ENCODE peak calls at places on chromosomes 12 and 14, in eight cellular contexts. I is fibroblast of mammary gland, N is foreskin fibroblast, R is transverse colon, M is IMR-90, Q is endothelial cell of umbilical vein, Z is Peyer's patch, J is kidney. U is an unnamed sample.
A peak's percentile ranks its signal among the peaks of the same experiment; 100 is the strongest.

GRCh38 chr14:21185506-21185905 is 29.6 kb upstream of the OR5AU1 start:
- DNase-seq in M (no peak), I (no peak), Z (no peak), N (no peak), J (no peak), R (no peak), Q (no peak), U (peak; percentile 77)

GRCh38 chr14:89672636-89673279 is 255.7 kb upstream of the FOXN3 start:
- DNase-seq in R (peak; percentile 70), J (no peak), M (no peak), N (no peak), Q (no peak), I (no peak), Z (peak; percentile 71), U (peak; percentile 29)

GRCh38 chr14:51093371-51094281 is 1.3 kb downstream of the TRIM9 start:
- DNase-seq in I (no peak), R (peak; percentile 54), J (peak; percentile 75), Q (no peak), N (no peak), M (no peak), Z (peak; percentile 51), U (no peak)

GRCh38 chr12:9810721-9811120 is 16.6 kb upstream of the KLRF1 start:
- DNase-seq in Z (no peak), Q (no peak), R (no peak), M (no peak), J (no peak), N (peak; percentile 20), I (peak; percentile 68), U (no peak)

GRCh38 chr14:70789361-70789760 is 20.0 kb downstream of the MAP3K9 start:
- DNase-seq in R (no peak), I (peak; percentile 53), Z (no peak), J (no peak), Q (no peak), M (peak; percentile 70), N (peak; percentile 62), U (peak; percentile 34)

GRCh38 chr12:1579626-1580025 is 14.8 kb downstream of the FBXL14 start:
- DNase-seq in M (peak; percentile 78), I (no peak), R (no peak), Q (no peak), J (no peak), N (no peak), Z (no peak), U (peak; percentile 33)

GRCh38 chr12:15700595-15700994 is 88.6 kb downstream of the EPS8 start:
- DNase-seq in J (no peak), R (no peak), N (peak; percentile 80), I (peak; percentile 96), Q (peak; percentile 93), Z (no peak), M (peak; percentile 95), U (peak; percentile 94)

GRCh38 chr14:37903561-37904191 is 304.0 kb upstream of the SSTR1 start:
- DNase-seq in Z (no peak), N (peak; percentile 31), R (no peak), Q (peak; percentile 64), I (peak; percentile 71), M (peak; percentile 59), J (no peak), U (peak; percentile 70)

DNA sequence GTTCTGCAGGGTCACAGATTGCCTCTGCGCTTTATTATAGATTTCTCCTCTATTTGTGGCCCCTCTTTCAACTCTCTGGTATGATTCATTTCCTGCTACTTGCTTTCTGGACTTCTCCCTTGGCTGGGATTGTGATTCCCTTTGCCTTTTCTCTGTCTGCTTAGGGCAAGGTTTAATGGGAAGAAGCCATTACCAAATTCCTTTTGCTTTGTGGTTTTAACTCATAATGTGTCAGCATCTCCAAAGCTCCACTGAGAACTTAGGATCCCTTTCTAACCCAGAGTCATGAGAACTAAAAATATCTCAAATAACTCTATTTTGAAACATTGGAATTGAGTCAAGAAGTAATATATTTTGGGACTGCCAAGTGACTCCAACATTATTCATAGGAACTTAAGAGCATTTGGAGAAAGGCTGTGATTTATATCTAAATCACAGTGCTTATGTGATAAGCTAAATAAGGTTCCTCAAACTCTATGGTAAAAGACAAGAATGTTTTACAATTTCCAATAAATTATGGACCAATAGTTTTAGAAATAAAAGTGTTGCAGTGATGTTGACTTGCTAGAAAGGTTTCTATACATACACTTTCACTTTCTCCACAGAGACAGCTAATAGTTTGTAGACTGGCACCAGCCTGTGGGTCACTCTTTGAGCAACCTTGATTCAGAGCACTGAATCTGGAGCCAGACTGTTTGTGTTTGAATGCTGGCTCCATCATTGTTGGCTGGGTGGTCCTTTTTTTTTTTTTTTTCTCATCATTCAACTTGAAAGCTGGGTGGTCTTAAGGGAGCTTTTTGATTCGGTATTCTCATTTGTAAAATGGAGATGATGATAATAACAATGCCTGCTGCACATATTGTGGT is 93.9 kb downstream of the DACT1 start:
- DNase-seq in N (peak; percentile 95), R (no peak), Z (no peak), J (no peak), I (peak; percentile 100), M (peak; percentile 99), Q (peak; percentile 76), U (peak; percentile 97)
- H3K4me3 ChIP-seq in N (no peak overlapping the region), R (no peak overlapping the region), Z (no peak overlapping the region), J (no peak overlapping the region), I (no peak overlapping the region), M (no peak overlapping the region), Q (no peak overlapping the region), U (no peak overlapping the region)

DNA sequence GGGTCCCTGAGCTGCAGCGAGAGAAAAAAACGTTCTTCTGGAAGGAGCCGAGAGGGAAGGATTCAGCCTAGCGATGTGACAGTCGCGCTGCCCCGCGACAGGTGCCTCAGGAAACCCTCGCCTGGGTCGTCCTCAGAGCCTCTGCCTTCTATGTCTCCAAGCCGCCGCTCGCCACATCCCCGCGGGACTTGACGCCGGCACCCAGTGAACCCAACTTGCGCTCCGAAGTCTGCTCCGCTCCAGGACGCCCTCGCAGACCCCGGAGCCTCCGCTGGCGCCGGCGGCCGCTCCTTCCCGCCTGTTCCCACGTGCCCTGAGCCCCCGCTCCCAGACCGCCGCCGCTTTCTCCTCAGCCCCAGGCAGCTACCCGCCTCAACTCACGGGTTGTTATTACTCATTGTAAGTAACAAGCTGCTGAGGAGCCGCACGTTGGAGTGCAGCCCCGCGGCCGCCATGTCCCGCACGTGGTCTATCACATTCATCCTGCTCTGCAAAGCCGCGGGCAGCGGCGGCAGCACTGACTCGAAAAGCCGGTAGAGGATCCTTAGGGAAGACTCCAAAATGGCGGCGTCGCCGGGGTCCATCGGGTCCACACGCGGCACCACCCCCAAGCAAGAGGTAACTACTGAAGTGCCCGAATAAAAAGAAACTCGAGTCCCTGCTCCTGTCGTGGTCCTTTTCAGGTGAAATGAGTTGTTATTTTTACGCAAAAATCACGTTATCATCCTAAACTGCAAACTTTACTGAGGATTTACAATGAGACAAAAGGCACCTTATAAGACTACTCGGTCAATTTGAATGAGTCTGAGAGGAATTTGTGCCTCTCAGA is at the start of gene ANAPC7:
- DNase-seq in N (peak; percentile 87), Z (peak; percentile 94), R (peak; percentile 92), M (peak; percentile 90), I (peak; percentile 88), J (peak; percentile 96), Q (peak; percentile 92), U (peak; percentile 94)
- TF ChIP-seq CTCF in N (peak; percentile 6), Z (no peak), R (peak; percentile 2), M (peak; percentile 30), I (no peak), J (no peak), Q (no peak), U (no peak)

GRCh38 chr14:91385227-91385626 is 32.4 kb downstream of the CCDC88C start:
- DNase-seq in Q (no peak), N (no peak), M (no peak), I (no peak), Z (no peak), R (no peak), J (no peak), U (no peak)

GRCh38 chr14:91381801-91382670 is 35.6 kb downstream of the CCDC88C start:
- DNase-seq in J (no peak), Q (no peak), Z (no peak), N (no peak), I (no peak), M (no peak), R (no peak), U (no peak)

GRCh38 chr14:91383439-91383838 is 34.2 kb downstream of the CCDC88C start:
- DNase-seq in N (no peak), M (no peak), J (no peak), Z (no peak), I (no peak), R (no peak), Q (no peak), U (no peak)

GRCh38 chr14:91380610-91381371 is 36.8 kb downstream of the CCDC88C start:
- DNase-seq in I (peak; percentile 21), Z (no peak), M (no peak), J (no peak), R (peak; percentile 10), N (no peak), Q (peak; percentile 19), U (peak; percentile 85)

DNA sequence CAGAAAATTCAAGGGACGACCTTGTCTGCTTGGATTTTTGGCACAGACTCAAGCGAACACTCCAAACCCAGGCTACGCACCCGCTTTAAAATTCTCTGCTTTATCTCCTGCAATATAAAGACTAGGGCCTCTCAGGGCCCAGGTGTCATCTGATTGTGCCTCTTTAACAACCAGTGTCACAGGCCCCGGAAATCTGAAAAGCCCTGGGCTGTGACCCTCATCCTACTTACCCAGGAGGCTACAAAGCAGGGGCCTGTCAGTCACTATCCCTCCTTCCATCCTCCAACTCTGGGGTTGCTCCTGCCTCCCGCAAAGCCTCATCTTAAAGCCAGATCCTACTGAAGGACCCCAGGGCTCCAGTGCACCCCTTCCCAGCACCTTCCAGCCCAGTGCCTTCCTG is 34.9 kb downstream of the CCDC88C start:
- DNase-seq in M (no peak), R (no peak), I (no peak), N (no peak), J (no peak), Z (no peak), Q (no peak), U (no peak)
- H3K4me3 ChIP-seq in M (no peak overlapping the region), R (no peak overlapping the region), I (no peak overlapping the region), N (no peak overlapping the region), J (no peak overlapping the region), Z (no peak overlapping the region), Q (no peak overlapping the region), U (no peak overlapping the region)

GRCh38 chr12:23941780-23942179 is 7.7 kb downstream of the SOX5 start:
- DNase-seq in I (no peak), R (no peak), Z (no peak), Q (no peak), N (no peak), J (no peak), M (no peak), U (no peak)

GRCh38 chr12:23947395-23947794 is 2.1 kb downstream of the SOX5 start:
- DNase-seq in M (no peak), Q (no peak), I (no peak), R (no peak), Z (no peak), N (no peak), J (no peak), U (no peak)

GRCh38 chr12:23949212-23950010 is at the start of gene SOX5:
- DNase-seq in R (no peak), Q (peak; percentile 49), N (no peak), M (peak; percentile 68), J (peak; percentile 55), I (peak; percentile 75), Z (no peak), U (peak; percentile 58)

GRCh38 chr12:23945249-23945648 is 4.2 kb downstream of the SOX5 start:
- DNase-seq in R (no peak), Z (no peak), Q (no peak), N (no peak), J (no peak), I (no peak), M (no peak), U (no peak)

DNA sequence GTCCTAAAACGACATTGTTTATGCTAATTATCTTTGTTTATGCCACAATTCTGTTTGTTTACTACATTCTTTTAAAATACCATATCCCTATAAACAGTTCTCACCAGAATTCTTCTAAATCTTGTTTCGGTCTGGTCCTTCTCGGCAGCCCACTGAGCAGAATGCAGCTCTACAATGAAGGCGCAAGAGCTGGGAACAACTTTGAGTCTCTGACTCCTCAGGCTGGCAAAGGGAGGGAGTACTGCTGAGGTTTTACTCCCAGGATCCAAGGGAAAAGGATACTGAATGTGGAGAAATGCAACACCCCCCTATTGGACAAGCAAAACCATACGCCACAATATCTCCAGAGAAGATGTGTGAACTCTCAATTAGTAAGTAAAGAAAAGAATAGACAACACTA is 5.4 kb downstream of the SOX5 start:
- DNase-seq in M (no peak), Q (no peak), I (no peak), J (no peak), R (no peak), N (no peak), Z (no peak), U (no peak)
- TF ChIP-seq CTCF in M (no peak), Q (no peak), I (no peak), J (no peak), R (no peak), N (no peak), Z (no peak), U (no peak)